ENCODE peak calls at places on chromosomes 4 and X, in six cellular contexts. One of them, this sample, is unnamed.

GRCh38 chr4:159937595-159937994 is 834.7 kb downstream of the RAPGEF2 start:
- DNase-seq in GM23248: no peak
- DNase-seq in hepatocyte: no peak
- DNase-seq in fibroblast of lung: no peak
- DNase-seq in prostate gland: no peak
- DNase-seq in adrenal gland: no peak
- DNase-seq in this sample: no peak

GRCh38 chr4:148170408-148171385 is 271.5 kb downstream of the NR3C2 start:
- DNase-seq in hepatocyte: no peak
- DNase-seq in GM23248: no peak
- DNase-seq in fibroblast of lung: no peak
- DNase-seq in prostate gland: no peak
- DNase-seq in adrenal gland: no peak
- DNase-seq in this sample: peak

GRCh38 chr4:41873380-41874295 is 61.6 kb upstream of the TMEM33 start:
- DNase-seq in GM23248: no peak
- DNase-seq in prostate gland: no peak
- DNase-seq in adrenal gland: no peak
- DNase-seq in fibroblast of lung: no peak
- DNase-seq in hepatocyte: no peak
- DNase-seq in this sample: no peak

GRCh38 chrX:134695999-134696398 is 37.7 kb upstream of the PLAC1 start:
- DNase-seq in hepatocyte: no peak
- DNase-seq in GM23248: peak
- DNase-seq in adrenal gland: no peak
- DNase-seq in fibroblast of lung: no peak
- DNase-seq in prostate gland: no peak
- DNase-seq in this sample: no peak

GRCh38 chrX:13029341-13029740 is 15.1 kb downstream of the FAM9C start:
- DNase-seq in fibroblast of lung: peak
- DNase-seq in hepatocyte: peak
- DNase-seq in GM23248: peak
- DNase-seq in adrenal gland: peak
- DNase-seq in prostate gland: peak
- DNase-seq in this sample: no peak

GRCh38 chr4:7418131-7418943 is 16.4 kb downstream of the PSAPL1 start:
- DNase-seq in GM23248: no peak
- DNase-seq in fibroblast of lung: no peak
- DNase-seq in adrenal gland: no peak
- DNase-seq in prostate gland: no peak
- DNase-seq in hepatocyte: no peak
- DNase-seq in this sample: no peak

GRCh38 chr4:78032446-78032845 is 24.7 kb upstream of the FRAS1 start:
- DNase-seq in hepatocyte: no peak
- DNase-seq in prostate gland: no peak
- DNase-seq in adrenal gland: no peak
- DNase-seq in fibroblast of lung: no peak
- DNase-seq in GM23248: no peak
- DNase-seq in this sample: no peak

GRCh38 chrX:71128915-71129765 is 10.7 kb downstream of the MED12 start:
- DNase-seq in GM23248: peak
- DNase-seq in adrenal gland: peak
- DNase-seq in fibroblast of lung: peak
- DNase-seq in prostate gland: peak
- DNase-seq in hepatocyte: peak
- DNase-seq in this sample: no peak

GRCh38 chrX:8639949-8640348 is 92.0 kb downstream of the ANOS1 start:
- DNase-seq in GM23248: no peak
- DNase-seq in fibroblast of lung: no peak
- DNase-seq in prostate gland: no peak
- DNase-seq in adrenal gland: no peak
- DNase-seq in hepatocyte: no peak
- DNase-seq in this sample: no peak

GRCh38 chrX:16870861-16871584 is 861 bp upstream of the RBBP7 start:
- DNase-seq in prostate gland: peak
- DNase-seq in hepatocyte: peak
- DNase-seq in fibroblast of lung: no peak
- DNase-seq in adrenal gland: peak
- DNase-seq in GM23248: peak
- DNase-seq in this sample: no peak

GRCh38 chr4:135281230-135281629 is 1079.6 kb upstream of the PABPC4L start:
- DNase-seq in fibroblast of lung: no peak
- DNase-seq in prostate gland: no peak
- DNase-seq in GM23248: no peak
- DNase-seq in hepatocyte: no peak
- DNase-seq in adrenal gland: no peak
- DNase-seq in this sample: no peak

GRCh38 chrX:111262086-111262485 is 8.2 kb downstream of the CAPN6 start:
- DNase-seq in adrenal gland: no peak
- DNase-seq in GM23248: no peak
- DNase-seq in fibroblast of lung: no peak
- DNase-seq in hepatocyte: peak
- DNase-seq in prostate gland: no peak
- DNase-seq in this sample: no peak

GRCh38 chr4:181877329-181877848 is 365.8 kb upstream of the TENM3 start:
- DNase-seq in hepatocyte: no peak
- DNase-seq in prostate gland: no peak
- DNase-seq in fibroblast of lung: peak
- DNase-seq in GM23248: no peak
- DNase-seq in adrenal gland: no peak
- DNase-seq in this sample: no peak

GRCh38 chrX:13805241-13805640 is 11.7 kb downstream of the GPM6B start:
- DNase-seq in hepatocyte: no peak
- DNase-seq in adrenal gland: no peak
- DNase-seq in fibroblast of lung: no peak
- DNase-seq in prostate gland: no peak
- DNase-seq in GM23248: no peak
- DNase-seq in this sample: no peak

GRCh38 chr4:187416236-187416635 is 579.3 kb upstream of the ZFP42 start:
- DNase-seq in prostate gland: no peak
- DNase-seq in hepatocyte: no peak
- DNase-seq in GM23248: no peak
- DNase-seq in adrenal gland: no peak
- DNase-seq in fibroblast of lung: peak
- DNase-seq in this sample: no peak

GRCh38 chr4:82561745-82562552 is at the start of gene TMEM150C:
- DNase-seq in prostate gland: peak
- DNase-seq in GM23248: peak
- DNase-seq in adrenal gland: peak
- DNase-seq in hepatocyte: peak
- DNase-seq in fibroblast of lung: peak
- DNase-seq in this sample: no peak

GRCh38 chr4:182143086-182143821 is 99.9 kb upstream of the TENM3 start:
- DNase-seq in prostate gland: no peak
- DNase-seq in GM23248: peak
- DNase-seq in fibroblast of lung: peak
- DNase-seq in adrenal gland: peak
- DNase-seq in hepatocyte: peak
- DNase-seq in this sample: no peak

GRCh38 chrX:119374736-119375135 is 24.4 kb upstream of the SLC25A43 start:
- DNase-seq in GM23248: peak
- DNase-seq in fibroblast of lung: no peak
- DNase-seq in hepatocyte: no peak
- DNase-seq in prostate gland: no peak
- DNase-seq in adrenal gland: no peak
- DNase-seq in this sample: no peak

GRCh38 chr4:8607603-8608481 is 15.3 kb downstream of the CPZ start:
- DNase-seq in prostate gland: no peak
- DNase-seq in adrenal gland: peak
- DNase-seq in hepatocyte: peak
- DNase-seq in GM23248: peak
- DNase-seq in fibroblast of lung: no peak
- DNase-seq in this sample: no peak

GRCh38 chr4:173821851-173822250 is 291.8 kb upstream of the HAND2 start:
- DNase-seq in prostate gland: no peak
- DNase-seq in hepatocyte: no peak
- DNase-seq in fibroblast of lung: peak
- DNase-seq in GM23248: peak
- DNase-seq in adrenal gland: no peak
- DNase-seq in this sample: no peak

GRCh38 chrX:141278306-141278705 is 36.0 kb upstream of the SPANXC start:
- DNase-seq in fibroblast of lung: peak
- DNase-seq in prostate gland: no peak
- DNase-seq in adrenal gland: peak
- DNase-seq in GM23248: peak
- DNase-seq in hepatocyte: peak
- DNase-seq in this sample: peak

GRCh38 chrX:83916525-83916924 is 55.6 kb downstream of the CYLC1 start:
- DNase-seq in prostate gland: no peak
- DNase-seq in fibroblast of lung: no peak
- DNase-seq in GM23248: peak
- DNase-seq in adrenal gland: peak
- DNase-seq in hepatocyte: peak
- DNase-seq in this sample: peak

GRCh38 chr4:53450773-53451172 is 73.3 kb downstream of the FIP1L1 start:
- DNase-seq in adrenal gland: no peak
- DNase-seq in GM23248: peak
- DNase-seq in hepatocyte: no peak
- DNase-seq in fibroblast of lung: no peak
- DNase-seq in prostate gland: no peak
- DNase-seq in this sample: no peak

DNA sequence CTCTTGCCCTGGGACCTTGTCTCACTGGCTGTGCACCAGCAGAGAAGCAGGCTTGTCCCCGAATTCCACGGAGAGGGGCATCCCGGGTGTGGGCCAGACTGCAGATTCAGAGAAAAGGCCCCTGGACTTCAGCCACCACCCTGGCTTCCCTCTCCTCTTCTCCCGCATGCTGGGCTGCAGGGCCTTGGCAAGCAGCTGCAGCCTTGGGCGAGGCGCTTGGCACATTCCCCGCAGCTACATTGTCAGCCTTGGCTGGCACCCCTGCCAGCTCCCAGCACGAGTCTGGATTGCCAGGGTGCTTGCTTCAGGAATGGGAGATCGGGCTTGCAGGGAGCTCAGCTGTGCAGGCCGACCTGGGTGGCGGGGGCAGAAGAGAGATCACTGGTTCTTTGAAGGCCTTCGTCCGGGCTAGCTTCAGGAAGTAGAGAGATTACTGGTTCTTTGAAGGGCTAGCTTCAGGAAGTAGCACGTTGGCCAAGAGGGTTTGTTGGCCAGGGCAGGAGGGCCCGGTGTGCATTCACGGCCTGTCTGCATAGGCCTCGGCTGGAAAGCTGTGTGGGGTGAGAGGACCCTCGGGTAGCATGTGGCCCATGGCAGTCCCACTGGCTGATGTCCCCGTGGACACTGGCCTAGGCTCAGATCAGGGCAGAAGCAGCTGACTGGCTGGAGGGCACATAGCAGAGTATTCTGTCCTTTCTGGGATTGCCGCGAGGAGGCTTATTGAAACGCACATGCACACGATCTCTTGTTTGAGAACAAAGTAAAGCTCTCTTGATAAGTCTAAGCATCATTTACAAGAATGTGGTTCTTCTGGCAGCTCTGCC is 2.7 kb downstream of the ABCD1 start:
- DNase-seq in GM23248: peak
- DNase-seq in prostate gland: peak
- DNase-seq in fibroblast of lung: peak
- DNase-seq in adrenal gland: peak
- DNase-seq in hepatocyte: no peak
- DNase-seq in this sample: no peak
- H3K4me3 ChIP-seq in GM23248: peak
- H3K4me3 ChIP-seq in prostate gland: no peak
- H3K4me3 ChIP-seq in fibroblast of lung: no peak
- H3K4me3 ChIP-seq in adrenal gland: peak
- H3K4me3 ChIP-seq in hepatocyte: no peak
- H3K4me3 ChIP-seq in this sample: no peak

DNA sequence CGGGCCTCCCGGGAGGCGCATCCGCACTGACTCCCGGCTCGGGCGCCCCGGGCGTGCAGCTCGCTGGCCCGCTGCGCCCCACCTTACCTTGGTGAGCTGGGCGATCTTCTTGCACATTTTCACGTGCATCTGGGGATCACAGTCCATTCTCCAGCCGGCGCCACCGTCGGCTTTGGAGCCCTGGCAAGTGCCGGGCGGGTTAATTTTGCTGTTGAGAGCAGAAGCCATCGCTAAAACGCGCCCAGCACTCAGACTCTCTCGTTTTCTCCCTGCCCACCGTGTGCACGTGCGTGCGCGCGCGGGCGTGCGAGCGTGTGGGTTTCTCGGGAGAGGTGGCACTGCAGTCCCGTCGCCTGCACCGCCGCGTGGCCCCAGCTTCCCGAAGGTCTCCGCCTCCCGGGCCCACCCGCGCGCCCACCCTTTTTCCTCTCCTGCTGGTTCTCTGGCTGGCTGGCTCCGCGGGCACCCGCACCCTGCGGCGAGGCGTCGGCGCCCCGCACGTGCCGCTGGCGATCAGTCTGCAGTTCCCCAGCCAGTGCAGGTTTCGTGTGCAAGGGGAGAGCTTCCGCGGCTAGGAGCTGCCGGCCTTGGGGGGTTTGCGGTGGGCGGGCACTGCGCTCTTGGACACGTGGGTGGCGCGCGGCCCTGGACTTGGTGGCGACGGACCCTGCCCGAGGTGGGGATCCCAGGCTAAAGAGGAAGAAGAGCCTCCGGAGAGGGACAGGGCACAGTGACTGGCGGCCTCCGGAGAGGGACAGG is at the start of gene FAM184B:
- DNase-seq in fibroblast of lung: no peak
- DNase-seq in prostate gland: no peak
- DNase-seq in hepatocyte: peak
- DNase-seq in GM23248: peak
- DNase-seq in adrenal gland: no peak
- DNase-seq in this sample: no peak
- H3K4me3 ChIP-seq in fibroblast of lung: peak
- H3K4me3 ChIP-seq in prostate gland: peak
- H3K4me3 ChIP-seq in hepatocyte: peak
- H3K4me3 ChIP-seq in GM23248: peak
- H3K4me3 ChIP-seq in adrenal gland: peak
- H3K4me3 ChIP-seq in this sample: no peak

DNA sequence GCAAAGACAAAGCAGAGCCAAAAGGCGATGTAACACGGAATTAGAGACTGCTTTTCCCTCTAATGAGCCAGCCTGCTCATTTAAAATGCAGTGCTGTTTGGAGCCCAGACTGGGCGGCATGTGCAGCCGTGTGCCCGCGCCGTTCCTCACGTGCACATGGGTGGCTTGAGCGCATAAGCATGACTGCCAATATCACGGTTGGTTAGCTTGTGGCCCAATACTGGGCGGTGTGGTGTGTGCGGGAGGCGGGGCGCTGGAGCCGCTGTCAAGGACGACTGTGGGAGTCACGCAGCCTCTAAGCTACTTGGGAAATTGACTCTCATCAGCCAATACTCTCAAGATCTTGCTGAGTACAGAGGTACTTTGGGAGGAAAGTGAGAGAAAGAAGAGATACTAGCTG is 86.9 kb upstream of the SCOC start:
- DNase-seq in hepatocyte: no peak
- DNase-seq in prostate gland: no peak
- DNase-seq in fibroblast of lung: no peak
- DNase-seq in GM23248: peak
- DNase-seq in adrenal gland: peak
- DNase-seq in this sample: no peak
- H3K4me3 ChIP-seq in hepatocyte: no peak
- H3K4me3 ChIP-seq in prostate gland: no peak
- H3K4me3 ChIP-seq in fibroblast of lung: no peak
- H3K4me3 ChIP-seq in GM23248: peak
- H3K4me3 ChIP-seq in adrenal gland: peak
- H3K4me3 ChIP-seq in this sample: no peak

DNA sequence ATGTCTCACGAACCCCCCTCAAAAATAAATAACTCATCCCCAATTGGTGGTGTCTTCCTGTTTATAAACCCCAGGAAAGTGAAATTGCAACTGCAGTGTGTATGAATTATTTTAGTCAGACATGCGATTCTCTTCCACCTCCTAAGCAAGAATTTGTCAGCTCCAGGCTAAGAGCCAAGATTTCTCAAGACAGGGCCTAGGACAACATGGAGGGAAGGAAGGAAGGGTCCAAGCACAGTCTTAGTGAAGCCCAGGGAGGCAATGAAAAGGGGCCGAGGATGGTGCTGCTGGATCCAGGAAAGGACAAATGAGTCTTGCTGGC is 20.0 kb downstream of the SH3KBP1 start:
- DNase-seq in fibroblast of lung: peak
- DNase-seq in GM23248: peak
- DNase-seq in adrenal gland: peak
- DNase-seq in prostate gland: no peak
- DNase-seq in hepatocyte: no peak
- DNase-seq in this sample: no peak
- H3K4me3 ChIP-seq in fibroblast of lung: no peak
- H3K4me3 ChIP-seq in GM23248: peak
- H3K4me3 ChIP-seq in adrenal gland: no peak
- H3K4me3 ChIP-seq in prostate gland: no peak
- H3K4me3 ChIP-seq in hepatocyte: no peak
- H3K4me3 ChIP-seq in this sample: no peak